ENCODE peak calls at places on chromosomes 13 and 19, in six cellular contexts. M, D, H, F, V and P are unnamed samples.

GRCh38 chr19:3132971-3133792 is 2.7 kb upstream of the GNA15 start:
- DNase-seq in H (peak; percentile 79), V (no peak), D (peak; percentile 29), M (peak; percentile 60), F (no peak), P (no peak)

GRCh38 chr19:459724-460511 is 915 bp downstream of the SHC2 start:
- DNase-seq in M (peak; percentile 19), V (peak; percentile 43), H (no peak), D (no peak), F (no peak), P (peak; percentile 52)

GRCh38 chr19:294341-294818 is 3.2 kb upstream of the PLPP2 start:
- DNase-seq in H (no peak), D (no peak), V (no peak), M (no peak), F (no peak), P (no peak)

GRCh38 chr19:14505488-14506239 is 9.7 kb upstream of the GIPC1 start:
- DNase-seq in F (peak; percentile 98), M (peak; percentile 63), H (peak; percentile 67), V (no peak), D (peak; percentile 47), P (no peak)

GRCh38 chr13:30963794-30964193 is 31.3 kb downstream of the TEX26 start:
- DNase-seq in D (no peak), M (no peak), F (no peak), H (no peak), V (no peak), P (no peak)

GRCh38 chr13:112752711-112753541 is 63.1 kb downstream of the ATP11A start:
- DNase-seq in M (no peak), D (no peak), F (no peak), H (no peak), V (no peak), P (no peak)

GRCh38 chr13:93183302-93183701 is 43.3 kb upstream of the GPC6 start:
- DNase-seq in H (no peak), F (no peak), V (no peak), M (no peak), D (no peak), P (no peak)

GRCh38 chr13:59730026-59730425 is 433.7 kb downstream of the DIAPH3 start:
- DNase-seq in H (no peak), D (no peak), M (no peak), F (no peak), V (no peak), P (no peak)

GRCh38 chr13:99124046-99124400 is 76.6 kb upstream of the UBAC2 start:
- DNase-seq in H (no peak), M (no peak), D (no peak), F (no peak), V (no peak), P (no peak)

GRCh38 chr19:58372311-58373133 is 8.3 kb downstream of the ZNF837 start:
- DNase-seq in V (no peak), F (no peak), M (no peak), H (no peak), D (no peak), P (no peak)

GRCh38 chr19:13401388-13401787 is 104.9 kb downstream of the CACNA1A start:
- DNase-seq in D (no peak), V (no peak), M (no peak), H (no peak), F (peak; percentile 47), P (no peak)

GRCh38 chr19:46180701-46181385 is 32.8 kb downstream of the IGFL2 start:
- DNase-seq in F (peak; percentile 30), M (no peak), V (no peak), D (no peak), H (no peak), P (no peak)

GRCh38 chr13:76969488-76970365 is 21.4 kb downstream of the ACOD1 start:
- DNase-seq in H (no peak), F (no peak), M (no peak), D (no peak), V (no peak), P (no peak)